ENCODE peak calls at places on chromosomes 4 and X, in seven cellular contexts. H is neural crest cell, K is hepatocyte, A is GM13976, J is testis, N is ureter, L is epithelial cell of proximal tubule. D is an unnamed sample.

GRCh38 chr4:74098628-74098995 is 383 bp downstream of the CXCL2 start:
- DNase-seq in K (peak), L (no peak), H (peak), A (no peak), J (no peak), N (no peak), D (peak)

GRCh38 chrX:71147496-71148277 is 3.0 kb downstream of the NLGN3 start:
- DNase-seq in N (no peak), H (no peak), L (no peak), J (no peak), A (no peak), K (no peak), D (no peak)

GRCh38 chrX:10620121-10620699 is at the start of gene MID1:
- DNase-seq in L (no peak), A (peak), J (peak), N (peak), K (peak), H (peak), D (peak)

GRCh38 chrX:44447214-44447613 is 95.4 kb downstream of the FUNDC1 start:
- DNase-seq in L (no peak), N (no peak), J (no peak), K (no peak), A (no peak), H (no peak), D (no peak)

GRCh38 chr4:88242144-88242543 is 42.2 kb downstream of the PPM1K start:
- DNase-seq in H (no peak), N (no peak), A (no peak), L (no peak), J (no peak), K (no peak), D (no peak)

GRCh38 chrX:103254921-103255455 is at the start of gene TCEAL8:
- DNase-seq in H (peak), N (peak), J (peak), A (peak), K (peak), L (peak), D (peak)

GRCh38 chr4:125315571-125316390 is 1.0 kb downstream of the FAT4 start:
- DNase-seq in J (peak), N (no peak), K (peak), A (peak), H (peak), L (no peak), D (peak)

GRCh38 chr4:110163327-110164070 is 34.9 kb downstream of the ELOVL6 start:
- DNase-seq in J (no peak), N (no peak), L (no peak), A (no peak), K (no peak), H (no peak), D (no peak)

GRCh38 chrX:120791013-120791643 is 84.5 kb downstream of the CT47B1 start:
- DNase-seq in L (peak), N (peak), K (peak), J (peak), A (no peak), H (no peak), D (no peak)

GRCh38 chr4:46844325-46844917 is 64.6 kb downstream of the COX7B2 start:
- DNase-seq in A (peak), H (peak), K (peak), J (peak), L (no peak), N (no peak), D (peak)

GRCh38 chr4:93670434-93670833 is 158.1 kb upstream of the ATOH1 start:
- DNase-seq in A (no peak), J (no peak), N (no peak), K (no peak), L (no peak), H (no peak), D (no peak)

GRCh38 chrX:71282514-71283408 is 674 bp upstream of the NONO start:
- DNase-seq in L (peak), J (peak), N (no peak), H (no peak), A (peak), K (peak), D (no peak)

GRCh38 chrX:70505451-70505841 is 60.8 kb downstream of the DLG3 start:
- DNase-seq in A (no peak), L (no peak), K (no peak), H (no peak), J (no peak), N (no peak), D (no peak)

GRCh38 chrX:131895002-131895401 is 128.1 kb upstream of the STK26 start:
- DNase-seq in L (no peak), N (no peak), H (no peak), J (no peak), A (no peak), K (no peak), D (no peak)

GRCh38 chr4:168585168-168586091 is 88.6 kb downstream of the PALLD start:
- DNase-seq in J (peak), N (peak), H (peak), L (no peak), K (peak), A (peak), D (peak)

D was measured in islet precursor cell.